ENCODE peak calls at places on chromosomes 2 and 18, in six cellular contexts. P is pancreas, N is SK-N-SH, S is MG63, I is HCT116, V is H1. O is an unnamed sample.
A peak's percentile ranks its signal among the peaks of the same experiment; 100 is the strongest.

GRCh38 chr18:56189615-56190014 is 448.8 kb downstream of the TXNL1 start:
- DNase-seq in N (no peak), V (no peak), I (no peak), S (no peak), P (no peak), O (no peak)

GRCh38 chr18:9743200-9744016 is 35.3 kb downstream of the RAB31 start:
- DNase-seq in P (no peak), V (peak; percentile 44), N (no peak), S (peak; percentile 96), I (peak; percentile 96), O (no peak)

GRCh38 chr2:46850742-46851141 is 64.9 kb downstream of the MCFD2 start:
- DNase-seq in V (no peak), S (peak; percentile 84), P (peak; percentile 90), I (no peak), N (no peak), O (no peak)

GRCh38 chr2:134718956-134719814 is at the start of gene TMEM163:
- DNase-seq in P (peak; percentile 40), N (no peak), S (no peak), V (peak; percentile 66), I (no peak), O (no peak)

GRCh38 chr2:232365621-232366321 is 12.8 kb upstream of the ALPP start:
- DNase-seq in S (no peak), P (no peak), V (no peak), I (peak; percentile 29), N (peak; percentile 73), O (no peak)

GRCh38 chr2:183995632-183996031 is 602.7 kb upstream of the ZNF804A start:
- DNase-seq in S (peak; percentile 66), V (no peak), P (peak; percentile 35), N (no peak), I (no peak), O (no peak)

GRCh38 chr2:60094450-60094929 is 459.0 kb downstream of the BCL11A start:
- DNase-seq in P (peak; percentile 76), I (no peak), V (no peak), N (no peak), S (no peak), O (no peak)

GRCh38 chr2:135960598-135961551 is 24.6 kb downstream of the DARS1 start:
- DNase-seq in N (peak; percentile 33), I (no peak), P (no peak), S (no peak), V (no peak), O (no peak)

GRCh38 chr2:124975224-124975623 is 950.1 kb downstream of the CNTNAP5 start:
- DNase-seq in N (no peak), I (no peak), V (no peak), P (no peak), S (no peak), O (no peak)

GRCh38 chr2:142946941-142947340 is 69.5 kb downstream of the KYNU start:
- DNase-seq in V (no peak), S (no peak), P (no peak), N (no peak), I (no peak), O (no peak)

GRCh38 chr2:129777757-129778607 is 201.5 kb upstream of the RAB6C start:
- DNase-seq in I (no peak), V (peak; percentile 23), P (no peak), N (no peak), S (no peak), O (no peak)

DNA sequence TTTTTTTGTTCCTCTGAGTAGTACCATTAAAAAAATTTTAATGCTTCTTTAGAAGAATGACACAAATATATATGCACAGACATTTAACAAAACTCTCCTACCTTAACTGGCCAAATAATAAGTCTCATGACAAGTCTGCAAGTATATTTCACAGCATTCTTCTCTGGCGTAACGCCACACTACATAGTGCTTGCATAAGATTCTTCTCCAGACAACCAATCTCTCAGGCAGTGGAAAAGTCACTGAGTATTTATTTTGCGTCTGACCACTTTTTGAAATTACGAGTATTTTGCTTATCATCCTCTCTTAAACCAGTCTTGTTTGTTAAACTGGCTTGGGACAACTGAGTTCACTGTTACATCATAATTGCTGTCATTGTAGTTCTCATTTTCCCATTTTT is 749.2 kb downstream of the ADCYAP1 start:
- DNase-seq in P (no peak), I (no peak), S (no peak), V (no peak), N (no peak), O (no peak)
- H3K4me3 ChIP-seq in P (no peak overlapping the region), I (no peak overlapping the region), S (no peak overlapping the region), V (no peak overlapping the region), N (no peak overlapping the region), O (no peak overlapping the region)

DNA sequence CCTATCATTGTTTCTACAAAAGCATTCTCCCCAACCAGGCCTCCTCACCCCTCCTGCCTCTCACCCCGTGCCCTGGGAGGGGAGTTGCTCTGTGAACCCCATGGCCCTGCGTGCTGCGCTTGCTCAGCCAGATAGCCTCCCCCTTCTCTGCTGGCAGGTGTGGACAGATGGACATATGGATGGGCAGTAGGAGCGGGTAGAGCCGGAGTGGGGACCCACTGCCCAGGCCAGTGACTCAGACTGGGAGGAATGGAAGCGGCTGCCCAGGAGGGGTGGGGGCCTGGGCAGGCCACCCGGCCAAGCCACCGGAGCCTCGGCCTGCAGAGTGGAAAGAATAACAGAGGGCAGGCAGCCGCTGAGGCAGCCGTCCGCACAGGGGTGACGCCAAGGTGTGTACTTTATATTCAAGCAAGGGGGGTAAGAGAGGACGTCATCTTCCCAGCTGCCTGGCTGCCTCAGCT is 8.7 kb downstream of the CYP26B1 start:
- DNase-seq in N (peak; percentile 27), P (no peak), V (no peak), I (no peak), S (peak; percentile 78), O (no peak)
- H3K4me3 ChIP-seq in N (no peak overlapping the region), P (no peak overlapping the region), V (no peak overlapping the region), I (no peak overlapping the region), S (no peak overlapping the region), O (no peak overlapping the region)

GRCh38 chr2:215811003-215811402 is 202.3 kb downstream of the MREG start:
- DNase-seq in P (no peak), I (no peak), V (no peak), N (no peak), S (no peak), O (no peak)
- H3K4me3 ChIP-seq in P (no peak overlapping the region), I (no peak overlapping the region), V (no peak overlapping the region), N (no peak overlapping the region), S (no peak overlapping the region), O (no peak overlapping the region)

GRCh38 chr18:13281406-13281805 is 62.8 kb downstream of the LDLRAD4 start:
- DNase-seq in V (no peak), N (no peak), I (no peak), P (no peak), S (no peak), O (no peak)

GRCh38 chr18:13284330-13285027 is 65.9 kb downstream of the LDLRAD4 start:
- DNase-seq in I (no peak), S (no peak), P (no peak), V (no peak), N (no peak), O (no peak)

GRCh38 chr18:13285874-13286273 is 67.3 kb downstream of the LDLRAD4 start:
- DNase-seq in P (no peak), N (no peak), S (no peak), V (no peak), I (no peak), O (no peak)

GRCh38 chr18:13286456-13287125 is 68.0 kb downstream of the LDLRAD4 start:
- DNase-seq in N (no peak), V (no peak), P (no peak), S (no peak), I (no peak), O (no peak)

GRCh38 chr18:13283746-13284145 is 65.2 kb downstream of the LDLRAD4 start:
- DNase-seq in P (no peak), S (no peak), V (no peak), N (no peak), I (no peak), O (no peak)
- H3K4me3 ChIP-seq in P (no peak overlapping the region), S (no peak overlapping the region), V (no peak overlapping the region), N (no peak overlapping the region), I (no peak overlapping the region), O (no peak overlapping the region)

GRCh38 chr18:12279781-12280531 is 25.8 kb downstream of the CIDEA start:
- DNase-seq in I (no peak), P (no peak), N (no peak), S (no peak), V (no peak), O (no peak)
- H3K4me3 ChIP-seq in I (no peak overlapping the region), P (no peak overlapping the region), N (no peak overlapping the region), S (no peak overlapping the region), V (no peak overlapping the region), O (peak overlapping the region; percentile 51)

DNA sequence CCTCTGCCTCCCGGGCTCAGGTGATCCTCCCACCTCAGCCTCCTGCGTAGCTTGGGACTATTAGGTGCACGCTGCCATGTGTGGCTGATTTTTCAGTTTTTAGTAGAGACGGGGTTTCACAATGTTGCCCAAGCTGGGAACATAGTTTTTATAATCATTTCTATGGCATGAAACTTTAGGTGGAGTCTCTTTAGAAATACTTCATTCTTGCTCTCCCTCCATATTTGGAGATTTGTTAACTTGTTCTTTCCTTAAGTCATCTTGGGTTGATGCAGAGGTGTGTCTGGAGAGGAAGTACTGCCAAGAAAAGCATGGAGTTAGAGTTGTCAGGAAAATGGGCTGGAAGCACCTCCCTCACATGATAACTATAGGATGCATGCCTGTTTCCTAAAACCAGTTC is 17.4 kb downstream of the ZNF532 start:
- DNase-seq in V (no peak), S (no peak), I (no peak), P (no peak), N (no peak), O (no peak)
- H3K4me3 ChIP-seq in V (no peak overlapping the region), S (no peak overlapping the region), I (no peak overlapping the region), P (no peak overlapping the region), N (no peak overlapping the region), O (no peak overlapping the region)

DNA sequence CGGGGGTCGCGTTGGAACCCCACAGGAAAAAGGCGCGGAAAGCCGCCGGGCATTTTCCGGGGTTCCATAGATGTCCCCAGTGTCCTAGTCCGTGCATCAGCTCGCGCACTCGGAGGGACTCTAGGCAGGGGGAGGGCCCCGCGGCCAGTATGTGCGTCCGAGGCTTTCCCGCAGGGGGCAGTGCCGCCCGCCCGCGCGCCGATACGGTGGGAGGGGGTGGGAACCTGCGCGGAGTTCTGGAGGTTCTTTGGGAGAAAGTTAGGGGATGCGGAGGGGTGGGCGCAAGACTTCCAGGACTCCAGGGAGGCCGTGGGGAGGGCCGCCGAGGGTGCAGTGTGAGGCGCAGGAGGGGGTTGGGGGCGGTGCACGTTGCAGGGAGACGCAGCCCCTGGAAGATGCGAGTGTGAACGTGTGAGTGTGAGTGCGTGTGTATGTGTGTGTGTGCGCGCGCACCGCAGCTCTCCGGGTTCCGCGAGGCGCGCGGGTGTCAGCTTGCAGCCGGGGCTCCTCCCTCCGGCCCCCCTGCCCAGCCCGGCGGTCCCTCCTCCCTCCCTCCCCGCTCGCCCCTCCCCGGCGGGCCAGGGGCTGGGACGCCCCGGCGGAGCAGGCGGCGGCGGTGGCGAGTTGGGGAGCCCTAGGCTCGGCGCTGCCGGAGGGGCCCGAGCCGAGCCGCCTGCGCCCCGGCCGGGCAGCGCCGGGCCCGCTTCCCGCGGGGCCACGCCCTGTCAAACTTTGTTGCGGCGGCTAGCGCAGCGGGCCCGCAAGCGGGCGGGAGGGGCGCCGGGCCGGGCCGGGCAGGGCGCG is at the start of gene TCF7L1:
- DNase-seq in V (peak; percentile 96), S (peak; percentile 80), I (peak; percentile 70), P (peak; percentile 71), N (peak; percentile 93), O (peak; percentile 90)
- H3K4me3 ChIP-seq in V (peak within 1 kb of the TSS; percentile 97), S (peak within 1 kb of the TSS; percentile 67), I (peak within 1 kb of the TSS; percentile 63), P (peak within 1 kb of the TSS; percentile 60), N (peak within 1 kb of the TSS; percentile 66), O (peak within 1 kb of the TSS; percentile 88)

O was measured in right atrium auricular region.